ENCODE peak calls at places on chromosomes 16 and 17, in six cellular contexts. Q is mesenchymal stem cell, O is IMR-90, I is H1, U is neuronal stem cell, F is trophoblast cell. Y is an unnamed sample.

GRCh38 chr17:65629234-65629690 is 67.8 kb upstream of the AXIN2 start:
- DNase-seq in Q (peak; percentile 74), O (peak; percentile 13), I (no peak), U (no peak), F (no peak), Y (peak; percentile 45)

GRCh38 chr16:75380870-75381269 is 52.4 kb downstream of the CFDP1 start:
- DNase-seq in Q (peak; percentile 55), O (peak; percentile 79), I (no peak), U (no peak), F (no peak), Y (no peak)

GRCh38 chr16:57843400-57843799 is 41.1 kb upstream of the KIFC3 start:
- DNase-seq in Q (no peak), O (no peak), I (no peak), U (no peak), F (no peak), Y (no peak)

GRCh38 chr17:4834621-4835020 is 1.5 kb downstream of the MINK1 start:
- DNase-seq in Q (no peak), O (no peak), I (no peak), U (no peak), F (no peak), Y (no peak)

GRCh38 chr16:4010225-4011158 is 105.8 kb downstream of the ADCY9 start:
- DNase-seq in Q (no peak), O (no peak), I (no peak), U (no peak), F (no peak), Y (no peak)

GRCh38 chr17:38455288-38455915 is 27.1 kb downstream of the ARHGAP23 start:
- DNase-seq in Q (peak; percentile 14), O (no peak), I (no peak), U (no peak), F (peak; percentile 49), Y (peak; percentile 71)

GRCh38 chr16:48054881-48055601 is 100.8 kb downstream of the ABCC12 start:
- DNase-seq in Q (peak; percentile 56), O (peak; percentile 71), I (peak; percentile 68), U (peak; percentile 48), F (peak; percentile 23), Y (peak; percentile 73)

GRCh38 chr16:77863250-77863649 is 74.9 kb downstream of the VAT1L start:
- DNase-seq in Q (no peak), O (no peak), I (no peak), U (no peak), F (no peak), Y (no peak)

GRCh38 chr16:71629617-71630016 is 3.6 kb downstream of the MARVELD3 start:
- DNase-seq in Q (no peak), O (no peak), I (no peak), U (no peak), F (no peak), Y (no peak)

GRCh38 chr16:83059237-83059636 is 432.5 kb downstream of the CDH13 start:
- DNase-seq in Q (no peak), O (peak; percentile 11), I (no peak), U (no peak), F (no peak), Y (no peak)

GRCh38 chr17:310111-311010 is 42.2 kb downstream of the RPH3AL start:
- DNase-seq in Q (no peak), O (no peak), I (no peak), U (peak; percentile 89), F (no peak), Y (no peak)

GRCh38 chr16:89710709-89711564 is 9.4 kb upstream of the SPATA2L start:
- DNase-seq in Q (no peak), O (no peak), I (no peak), U (no peak), F (no peak), Y (peak; percentile 60)

GRCh38 chr17:66915204-66915611 is 49.3 kb upstream of the CACNG4 start:
- DNase-seq in Q (no peak), O (no peak), I (no peak), U (no peak), F (no peak), Y (peak; percentile 71)

GRCh38 chr17:1001640-1002411 is 4.9 kb downstream of the TIMM22 start:
- DNase-seq in Q (peak; percentile 79), O (peak; percentile 75), I (no peak), U (no peak), F (no peak), Y (no peak)

GRCh38 chr17:55601874-55602364 is 90.7 kb upstream of the SMIM36 start:
- DNase-seq in Q (peak; percentile 68), O (peak; percentile 61), I (peak; percentile 58), U (peak; percentile 71), F (no peak), Y (peak; percentile 76)

GRCh38 chr16:87636050-87636684 is 33.9 kb downstream of the JPH3 start:
- DNase-seq in Q (peak; percentile 82), O (peak; percentile 64), I (peak; percentile 88), U (peak; percentile 62), F (peak; percentile 66), Y (peak; percentile 84)

GRCh38 chr17:57256708-57257112 is 387 bp downstream of the MSI2 start:
- DNase-seq in Q (peak; percentile 33), O (no peak), I (no peak), U (no peak), F (no peak), Y (no peak)

GRCh38 chr17:81656835-81657234 is 493 bp upstream of the PDE6G start:
- DNase-seq in Q (no peak), O (no peak), I (no peak), U (no peak), F (no peak), Y (no peak)

GRCh38 chr17:42388381-42389134 is at the start of gene STAT3:
- DNase-seq in Q (peak; percentile 100), O (peak; percentile 100), I (peak; percentile 100), U (peak; percentile 100), F (peak; percentile 100), Y (peak; percentile 100)

GRCh38 chr16:20315764-20316163 is 11.5 kb downstream of the GP2 start:
- DNase-seq in Q (no peak), O (no peak), I (no peak), U (no peak), F (no peak), Y (no peak)
- H4K91ac ChIP-seq in Q (no peak overlapping the region), O (no peak overlapping the region), I (no peak overlapping the region), U (no peak overlapping the region), F (no peak overlapping the region), Y (no peak overlapping the region)

DNA sequence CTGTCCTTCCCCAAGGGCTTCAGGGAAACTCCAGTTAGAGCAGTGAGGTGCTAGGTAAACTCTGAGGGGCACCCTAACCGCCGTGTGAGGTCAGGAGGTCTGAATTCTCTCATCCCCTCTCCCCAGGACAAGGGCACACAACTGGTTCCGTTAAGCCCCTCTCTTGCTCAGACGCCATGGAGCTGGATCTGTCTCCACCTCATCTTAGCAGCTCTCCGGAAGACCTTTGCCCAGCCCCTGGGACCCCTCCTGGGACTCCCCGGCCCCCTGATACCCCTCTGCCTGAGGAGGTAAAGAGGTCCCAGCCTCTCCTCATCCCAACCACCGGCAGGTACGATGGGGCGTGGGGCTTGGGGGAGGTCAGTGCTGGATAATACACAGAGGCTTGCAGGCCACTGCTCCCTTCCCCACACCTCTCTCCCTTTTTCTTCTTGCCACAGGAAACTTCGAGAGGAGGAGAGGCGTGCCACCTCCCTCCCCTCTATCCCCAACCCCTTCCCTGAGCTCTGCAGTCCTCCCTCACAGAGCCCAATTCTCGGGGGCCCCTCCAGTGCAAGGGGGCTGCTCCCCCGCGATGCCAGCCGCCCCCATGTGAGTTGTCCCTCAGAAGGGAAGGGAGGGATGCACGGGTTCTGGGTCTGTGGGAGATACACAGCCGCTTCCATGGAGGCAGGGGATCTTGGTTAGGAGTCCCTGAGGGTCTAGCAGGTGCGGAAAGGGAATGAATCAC is 4.6 kb downstream of the GRB7 start:
- DNase-seq in Q (no peak), O (no peak), I (no peak), U (no peak), F (no peak), Y (no peak)
- H3K18ac ChIP-seq in Q (no peak overlapping the region), O (no peak overlapping the region), I (peak overlapping the region; percentile 16), U (no peak overlapping the region), F (no peak overlapping the region), Y (no peak overlapping the region)

DNA sequence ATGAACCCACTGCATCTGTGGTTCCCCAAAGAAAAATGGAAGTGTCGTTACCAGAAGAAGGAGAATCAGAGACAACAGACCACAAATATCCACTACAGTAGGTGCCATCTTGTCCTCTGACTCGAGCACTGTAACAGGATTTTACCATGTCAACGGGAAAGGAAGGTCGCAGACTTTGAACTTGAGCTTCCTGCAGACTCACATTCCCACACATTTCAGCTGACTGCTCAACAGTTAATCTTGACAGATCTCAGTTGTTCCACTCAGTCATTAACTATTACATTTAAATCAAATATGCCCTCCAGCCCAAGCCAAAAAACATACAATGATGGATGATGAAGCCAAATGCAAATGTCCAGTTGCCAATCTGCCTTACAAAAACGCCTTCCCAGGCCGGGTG is 37.0 kb downstream of the GAS7 start:
- DNase-seq in Q (peak; percentile 51), O (no peak), I (no peak), U (no peak), F (no peak), Y (no peak)
- H4K91ac ChIP-seq in Q (no peak overlapping the region), O (no peak overlapping the region), I (no peak overlapping the region), U (no peak overlapping the region), F (no peak overlapping the region), Y (no peak overlapping the region)

GRCh38 chr16:17381784-17382183 is 89.0 kb downstream of the XYLT1 start:
- DNase-seq in Q (no peak), O (no peak), I (no peak), U (no peak), F (no peak), Y (no peak)

GRCh38 chr16:17380613-17381012 is 90.1 kb downstream of the XYLT1 start:
- DNase-seq in Q (no peak), O (peak; percentile 49), I (no peak), U (no peak), F (no peak), Y (no peak)

GRCh38 chr16:17377360-17378324 is 93.1 kb downstream of the XYLT1 start:
- DNase-seq in Q (no peak), O (no peak), I (no peak), U (peak; percentile 47), F (no peak), Y (no peak)

GRCh38 chr16:17382514-17382913 is 88.2 kb downstream of the XYLT1 start:
- DNase-seq in Q (no peak), O (no peak), I (no peak), U (no peak), F (peak; percentile 27), Y (no peak)

DNA sequence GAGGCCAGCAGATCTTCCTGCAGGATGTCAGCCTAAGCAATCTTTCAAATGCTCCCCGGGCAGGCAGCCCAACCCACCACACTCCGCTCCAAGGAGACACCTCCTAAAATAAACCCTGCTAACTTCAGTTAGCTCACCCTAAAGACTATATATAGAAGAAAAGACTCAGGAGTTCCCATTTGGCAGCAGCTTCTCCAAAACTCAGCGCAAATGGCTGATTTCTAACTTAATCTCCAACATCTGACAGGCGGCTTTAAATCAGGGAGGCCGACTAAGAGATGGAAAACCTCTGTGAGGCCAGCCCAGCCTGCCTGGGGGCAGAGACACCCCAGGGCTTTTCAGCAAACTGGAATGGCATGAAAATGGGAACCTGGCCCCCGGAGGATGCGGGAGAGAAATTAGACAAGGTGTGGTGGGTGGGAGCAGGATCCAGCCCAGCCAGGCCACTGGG is 91.6 kb downstream of the XYLT1 start:
- DNase-seq in Q (no peak), O (peak; percentile 70), I (no peak), U (no peak), F (peak; percentile 27), Y (no peak)
- H3K18ac ChIP-seq in Q (no peak overlapping the region), O (no peak overlapping the region), I (no peak overlapping the region), U (peak overlapping the region; percentile 31), F (no peak overlapping the region), Y (no peak overlapping the region)

GRCh38 chr16:86573215-86573614 is 5.1 kb upstream of the FOXL1 start:
- DNase-seq in Q (no peak), O (no peak), I (peak; percentile 65), U (no peak), F (no peak), Y (peak; percentile 73)
- H4K91ac ChIP-seq in Q (no peak overlapping the region), O (no peak overlapping the region), I (no peak overlapping the region), U (no peak overlapping the region), F (no peak overlapping the region), Y (no peak overlapping the region)